ENCODE peak calls at places on chromosomes 12 and 14, in four cellular contexts. V is GM12878, R is K562, G is HepG2. Z is an unnamed sample.

GRCh38 chr12:76033116-76034001 is 1.8 kb upstream of the PHLDA1 start:
- DNase-seq in V (no peak), G (no peak), R (peak), Z (no peak)

GRCh38 chr12:55624056-55624455 is 12.6 kb upstream of the OR10P1 start:
- DNase-seq in G (no peak), V (peak), R (no peak), Z (no peak)

GRCh38 chr12:51626629-51627028 is 35.6 kb downstream of the SCN8A start:
- DNase-seq in G (no peak), V (no peak), R (no peak), Z (no peak)

GRCh38 chr12:91985002-91985767 is 160.5 kb downstream of the BTG1 start:
- DNase-seq in V (no peak), G (no peak), R (peak), Z (no peak)

GRCh38 chr14:26839481-26839880 is 241.6 kb upstream of the NOVA1 start:
- DNase-seq in G (no peak), V (no peak), R (no peak), Z (no peak)

GRCh38 chr12:121809712-121810116 is 5.9 kb downstream of the SETD1B start:
- DNase-seq in G (no peak), V (no peak), R (no peak), Z (no peak)

GRCh38 chr14:101687756-101688546 is 73.6 kb upstream of the PPP2R5C start:
- DNase-seq in R (peak), G (no peak), V (no peak), Z (no peak)

GRCh38 chr14:51490205-51490604 is 161.5 kb upstream of the FRMD6 start:
- DNase-seq in R (no peak), V (no peak), G (no peak), Z (no peak)

GRCh38 chr12:109448707-109449390 is 28.3 kb downstream of the KCTD10 start:
- DNase-seq in V (no peak), G (no peak), R (no peak), Z (no peak)

GRCh38 chr14:90681889-90682429 is 134.3 kb downstream of the TTC7B start:
- DNase-seq in G (no peak), R (no peak), V (no peak), Z (no peak)
- TF ChIP-seq BRCA1 in G (no peak), R (no peak), V (no peak), Z (no peak)

DNA sequence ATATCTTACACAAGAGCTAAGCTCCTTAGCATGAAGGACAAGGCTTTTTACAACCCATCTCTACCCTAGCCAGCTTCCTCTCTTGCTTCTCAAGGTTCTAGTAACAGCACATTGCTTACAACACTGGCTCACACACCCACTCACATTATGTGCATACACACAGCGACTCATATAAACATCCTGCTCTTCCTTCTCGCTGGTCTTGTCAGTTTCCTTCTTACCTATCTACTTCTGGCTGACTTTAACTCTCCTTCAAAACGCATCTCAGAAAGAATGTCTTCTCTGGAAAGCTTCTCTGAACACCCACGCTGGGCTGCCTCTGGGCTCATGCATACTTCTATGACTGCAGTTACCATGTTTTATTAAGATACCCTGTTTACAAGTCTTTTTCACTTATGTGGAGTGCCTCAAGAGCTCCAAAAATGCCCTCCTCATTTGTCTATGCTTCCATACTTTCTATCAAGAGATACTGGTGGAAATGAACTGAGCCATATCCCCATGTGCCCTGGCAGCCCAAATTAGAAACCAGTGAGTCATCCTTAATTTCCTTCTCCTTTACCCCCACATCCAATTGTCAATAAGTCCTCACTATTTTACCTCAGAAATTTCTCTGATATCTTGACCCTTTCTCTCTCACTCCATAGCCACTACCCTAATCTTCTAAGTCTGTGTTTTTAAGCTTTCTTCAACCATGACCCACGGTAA is 126.9 kb upstream of the KRAS start:
- DNase-seq in G (no peak), R (no peak), V (no peak), Z (no peak)
- TF ChIP-seq BRCA1 in G (no peak), R (no peak), V (no peak), Z (no peak)

DNA sequence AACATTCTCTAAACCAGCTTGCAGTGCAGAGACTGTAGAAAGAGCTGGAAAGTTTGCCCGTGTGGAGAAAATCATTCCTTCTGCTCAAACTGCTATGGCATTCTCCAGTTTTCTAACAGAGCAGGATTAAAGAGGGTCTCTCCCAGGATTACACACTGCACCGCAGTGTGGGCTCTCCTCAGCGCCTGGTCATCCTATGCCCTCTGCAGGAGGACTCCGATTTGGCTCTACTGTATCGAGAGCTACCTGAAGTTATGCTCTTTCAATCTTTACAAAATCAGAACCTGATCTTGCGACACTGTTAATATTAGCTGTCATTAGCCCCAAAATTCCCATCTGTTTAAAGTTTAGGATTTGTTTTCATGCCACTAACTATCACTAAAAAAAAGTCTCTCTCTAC is 33.0 kb downstream of the BHLHE41 start:
- DNase-seq in G (no peak), R (no peak), V (no peak), Z (no peak)
- TF ChIP-seq BRCA1 in G (no peak), R (no peak), V (no peak), Z (no peak)

GRCh38 chr14:88277205-88277604 is 45.9 kb downstream of the KCNK10 start:
- DNase-seq in R (no peak), G (no peak), V (no peak), Z (no peak)

GRCh38 chr14:88286309-88286708 is 36.8 kb downstream of the KCNK10 start:
- DNase-seq in G (no peak), R (no peak), V (no peak), Z (no peak)

GRCh38 chr14:88281447-88281846 is 41.6 kb downstream of the KCNK10 start:
- DNase-seq in V (no peak), G (no peak), R (no peak), Z (no peak)
- TF ChIP-seq BRCA1 in V (no peak), G (no peak), R (no peak), Z (no peak)

DNA sequence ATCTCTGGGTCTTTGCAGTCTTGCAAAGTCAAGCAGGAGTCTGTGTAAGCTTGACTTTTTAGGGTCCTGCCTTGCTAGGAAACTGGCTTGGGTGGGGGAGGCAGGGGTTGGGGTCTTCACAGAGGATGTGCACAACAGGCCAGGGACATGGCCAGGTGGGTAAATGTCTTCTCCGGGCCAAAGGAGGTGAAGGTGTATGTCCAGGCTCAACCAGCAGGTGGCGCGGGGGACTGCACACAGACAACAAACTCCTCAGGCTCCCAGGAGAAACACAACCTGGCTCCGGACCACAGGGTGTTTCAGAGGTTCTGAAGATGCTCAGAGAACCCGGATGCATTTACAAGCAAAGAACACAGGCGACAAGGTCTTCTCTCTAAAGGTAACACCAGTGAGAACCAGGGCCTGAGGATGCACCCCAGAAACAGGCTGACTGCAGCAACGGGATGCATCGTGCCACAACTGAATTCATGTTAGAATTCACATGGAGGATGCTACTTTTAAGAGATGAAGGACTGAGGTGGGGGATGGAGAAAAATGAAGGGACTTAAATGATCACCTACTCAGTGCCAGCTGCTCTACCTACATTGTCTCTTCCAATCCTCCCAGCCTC is 56.0 kb downstream of the PLEKHG3 start:
- DNase-seq in R (peak), G (peak), V (no peak), Z (peak)
- TF ChIP-seq BRCA1 in R (no peak), G (no peak), V (no peak), Z (no peak)

Z was measured in H1.